ENCODE peak calls at places on chromosomes 4 and X, in eight cellular contexts. A is smooth muscle cell of the brain vasculature; J is activated T-cell treated with anti-CD3 and anti-CD28 coated beads for 48 hours; Y is activated T-helper 1 cell treated with anti-CD3 and anti-CD28 coated beads, Interleukin-12 subunit alpha, Interleukin-12 subunit beta, Interleukin-2, Interleukin-4 antibody, amounts not matched to agents 30 ng/mL and 10 ng/mL and 1 ng/mL, durations not matched to agents 14 hours and 24 hours and 36 hours; C is bronchial epithelial cell; N is Ammon's horn; E is AG08396; L is activated CD4-positive, alpha-beta T cell treated with anti-CD3 and anti-CD28 coated beads, Interleukin-2, amount 50 U/mL, for 4 hours. U is an unnamed sample.

GRCh38 chrX:153635788-153636668 is 11.0 kb upstream of the DUSP9 start:
- DNase-seq in A (no peak), J (peak), Y (no peak), C (peak), N (no peak), E (no peak), L (no peak), U (peak)

GRCh38 chr4:119785963-119786362 is 157.4 kb upstream of the PDE5A start:
- DNase-seq in A (peak), J (no peak), Y (no peak), C (peak), N (no peak), E (no peak), L (no peak), U (no peak)

GRCh38 chr4:121146530-121146929 is 17.6 kb downstream of the TNIP3 start:
- DNase-seq in A (no peak), J (no peak), Y (no peak), C (no peak), N (no peak), E (no peak), L (no peak), U (no peak)

GRCh38 chrX:81201692-81202412 is at the start of the genes HMGN5 and SH3BGRL:
- DNase-seq in A (peak), J (peak), Y (peak), C (peak), N (peak), E (peak), L (peak), U (peak)

GRCh38 chrX:121110536-121110935 is 63.1 kb downstream of the GLUD2 start:
- DNase-seq in A (no peak), J (no peak), Y (no peak), C (no peak), N (no peak), E (no peak), L (no peak), U (no peak)

GRCh38 chrX:129522184-129523059 is 868 bp downstream of the SMARCA1 start:
- DNase-seq in A (no peak), J (no peak), Y (no peak), C (peak), N (peak), E (peak), L (no peak), U (peak)

GRCh38 chrX:50152421-50152820 is 48.4 kb downstream of the AKAP4 start:
- DNase-seq in A (no peak), J (no peak), Y (no peak), C (no peak), N (no peak), E (no peak), L (no peak), U (no peak)

GRCh38 chr4:18914182-18914581 is 892.6 kb upstream of the LCORL start:
- DNase-seq in A (no peak), J (no peak), Y (no peak), C (peak), N (no peak), E (no peak), L (no peak), U (no peak)

GRCh38 chrX:16100673-16101072 is 22.7 kb upstream of the GRPR start:
- DNase-seq in A (no peak), J (no peak), Y (no peak), C (no peak), N (no peak), E (no peak), L (no peak), U (no peak)